ENCODE peak calls at places on chromosome 9, in ten cellular contexts. E is right lobe of liver, B is adipocyte, J is ovary, U is body of pancreas, K is hepatocyte, W is MM.1S, T is HAP-1, Y is H9, M is heart right ventricle. R is an unnamed sample.

GRCh38 chr9:19154135-19154612 is 26.9 kb upstream of the PLIN2 start:
- DNase-seq in K (peak; percentile 90), E (peak; percentile 74), W (no peak), Y (no peak), T (no peak), M (peak; percentile 31), J (peak; percentile 42), U (peak; percentile 85), B (peak; percentile 52), R (no peak)

GRCh38 chr9:69019808-69020207 is 5.9 kb upstream of the PRKACG start:
- DNase-seq in T (no peak), K (no peak), E (no peak), J (no peak), Y (no peak), U (no peak), B (no peak), M (no peak), W (peak; percentile 10), R (no peak)

GRCh38 chr9:105835721-105836120 is 141.4 kb downstream of the TMEM38B start:
- DNase-seq in U (no peak), T (no peak), B (no peak), W (no peak), E (no peak), M (no peak), Y (no peak), J (no peak), K (no peak), R (no peak)

GRCh38 chr9:83041771-83042170 is 21.2 kb downstream of the RASEF start:
- DNase-seq in Y (no peak), M (no peak), W (no peak), K (no peak), E (no peak), U (no peak), B (no peak), J (no peak), T (no peak), R (no peak)

GRCh38 chr9:31140316-31140715 is 1244.1 kb upstream of the ACO1 start:
- DNase-seq in W (peak; percentile 17), K (peak; percentile 19), B (peak; percentile 24), M (no peak), U (no peak), E (no peak), J (no peak), Y (no peak), T (no peak), R (no peak)

GRCh38 chr9:117744390-117744789 is 40.2 kb downstream of the TLR4 start:
- DNase-seq in J (no peak), E (no peak), W (no peak), B (no peak), K (no peak), U (no peak), T (no peak), M (no peak), Y (no peak), R (no peak)

GRCh38 chr9:123983047-123983446 is 28.5 kb upstream of the LHX2 start:
- DNase-seq in U (no peak), J (no peak), K (no peak), T (no peak), Y (no peak), M (no peak), B (no peak), E (no peak), W (no peak), R (no peak)

GRCh38 chr9:33329117-33329563 is 38.8 kb downstream of the NFX1 start:
- DNase-seq in Y (no peak), T (no peak), J (no peak), U (peak; percentile 81), W (no peak), K (peak; percentile 75), E (peak; percentile 88), B (peak; percentile 87), M (peak; percentile 60), R (peak; percentile 91)

GRCh38 chr9:133129001-133129799 is 8.2 kb upstream of the RALGDS start:
- DNase-seq in U (peak; percentile 52), B (no peak), W (no peak), J (no peak), T (no peak), Y (no peak), E (no peak), M (no peak), K (no peak), R (no peak)
- H3K4me1 ChIP-seq in U (peaks cover 66% of the 10 kb centered on the region), B (peaks cover 34% of the 10 kb centered on the region), W (no peaks in the 10 kb centered on the region), J (peaks cover 28% of the 10 kb centered on the region), T (no peaks in the 10 kb centered on the region), Y (no peaks in the 10 kb centered on the region), E (peaks cover 2% of the 10 kb centered on the region), M (peaks cover 77% of the 10 kb centered on the region), K (peaks cover 14% of the 10 kb centered on the region), R (peaks cover 14% of the 10 kb centered on the region)

GRCh38 chr9:120711354-120711753 is 2.9 kb downstream of the MEGF9 start:
- DNase-seq in Y (no peak), E (no peak), K (no peak), W (peak; percentile 51), T (no peak), B (peak; percentile 28), M (no peak), J (no peak), U (no peak), R (no peak)

GRCh38 chr9:120714088-120714845 is at the start of gene MEGF9:
- DNase-seq in B (peak; percentile 99), W (peak; percentile 98), E (peak; percentile 99), T (peak; percentile 99), J (peak; percentile 98), U (peak; percentile 99), M (peak; percentile 98), K (peak; percentile 99), Y (peak; percentile 97), R (peak; percentile 99)

GRCh38 chr9:120711841-120712538 is 2.3 kb downstream of the MEGF9 start:
- DNase-seq in K (no peak), Y (no peak), U (no peak), W (no peak), E (no peak), T (peak; percentile 15), J (no peak), M (no peak), B (no peak), R (no peak)

GRCh38 chr9:120713257-120714087 is 798 bp downstream of the MEGF9 start:
- DNase-seq in E (peak; percentile 64), B (peak; percentile 47), U (peak; percentile 16), M (no peak), W (peak; percentile 12), K (no peak), Y (peak; percentile 38), J (peak; percentile 60), T (peak; percentile 36), R (peak; percentile 39)

GRCh38 chr9:120712539-120713031 is 1.7 kb downstream of the MEGF9 start:
- DNase-seq in W (no peak), B (no peak), M (no peak), T (peak; percentile 18), Y (no peak), E (no peak), J (no peak), K (no peak), U (no peak), R (no peak)
- H3K4me1 ChIP-seq in W (peaks cover 35% of the 10 kb centered on the region), B (peaks cover 39% of the 10 kb centered on the region), M (peaks cover 42% of the 10 kb centered on the region), T (peaks cover 34% of the 10 kb centered on the region), Y (no peaks in the 10 kb centered on the region), E (no peaks in the 10 kb centered on the region), J (peaks cover 11% of the 10 kb centered on the region), K (peaks cover 3% of the 10 kb centered on the region), U (peaks cover 45% of the 10 kb centered on the region), R (peaks cover 4% of the 10 kb centered on the region)

GRCh38 chr9:106874031-106874430 is 11.1 kb downstream of the ZNF462 start:
- DNase-seq in Y (no peak), E (no peak), T (no peak), B (no peak), U (no peak), M (no peak), J (no peak), W (no peak), K (no peak), R (no peak)

GRCh38 chr9:106875548-106875947 is 12.6 kb downstream of the ZNF462 start:
- DNase-seq in Y (no peak), T (no peak), W (no peak), M (peak; percentile 34), K (no peak), B (no peak), E (no peak), J (no peak), U (no peak), R (no peak)

GRCh38 chr9:106872641-106873040 is 9.7 kb downstream of the ZNF462 start:
- DNase-seq in E (no peak), U (no peak), W (no peak), J (no peak), M (no peak), K (no peak), Y (no peak), B (no peak), T (no peak), R (no peak)

GRCh38 chr9:106877345-106877744 is 14.4 kb downstream of the ZNF462 start:
- DNase-seq in T (no peak), B (no peak), K (no peak), E (no peak), J (no peak), W (no peak), Y (no peak), M (no peak), U (no peak), R (no peak)

DNA sequence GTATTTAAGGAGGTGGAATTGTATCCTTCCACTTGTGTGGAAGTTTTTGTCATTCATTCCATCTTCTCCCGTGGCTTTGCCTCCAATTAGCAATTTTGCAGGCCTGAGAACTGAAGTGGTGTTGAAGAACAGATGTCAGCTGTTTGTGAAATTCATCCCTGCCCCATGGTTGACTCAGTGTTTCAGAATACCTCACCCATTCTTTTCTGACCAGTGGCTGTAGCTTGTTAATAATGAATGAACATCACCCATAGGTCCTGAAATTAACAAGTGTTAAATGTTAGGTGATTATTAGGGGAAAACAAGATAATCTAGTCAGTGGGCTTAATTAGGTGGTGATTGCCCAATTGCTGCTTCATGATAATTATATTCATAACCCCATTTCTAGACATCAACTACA is 11.7 kb downstream of the ZNF462 start:
- DNase-seq in K (no peak), M (no peak), W (no peak), B (no peak), E (no peak), J (no peak), Y (no peak), U (no peak), T (no peak), R (no peak)
- H3K4me1 ChIP-seq in K (peaks cover 17% of the 10 kb centered on the region), M (peaks cover 93% of the 10 kb centered on the region), W (no peaks in the 10 kb centered on the region), B (peaks cover 50% of the 10 kb centered on the region), E (no peaks in the 10 kb centered on the region), J (peaks cover 37% of the 10 kb centered on the region), Y (peaks cover 44% of the 10 kb centered on the region), U (peaks cover 16% of the 10 kb centered on the region), T (peaks cover 27% of the 10 kb centered on the region), R (no peaks in the 10 kb centered on the region)

DNA sequence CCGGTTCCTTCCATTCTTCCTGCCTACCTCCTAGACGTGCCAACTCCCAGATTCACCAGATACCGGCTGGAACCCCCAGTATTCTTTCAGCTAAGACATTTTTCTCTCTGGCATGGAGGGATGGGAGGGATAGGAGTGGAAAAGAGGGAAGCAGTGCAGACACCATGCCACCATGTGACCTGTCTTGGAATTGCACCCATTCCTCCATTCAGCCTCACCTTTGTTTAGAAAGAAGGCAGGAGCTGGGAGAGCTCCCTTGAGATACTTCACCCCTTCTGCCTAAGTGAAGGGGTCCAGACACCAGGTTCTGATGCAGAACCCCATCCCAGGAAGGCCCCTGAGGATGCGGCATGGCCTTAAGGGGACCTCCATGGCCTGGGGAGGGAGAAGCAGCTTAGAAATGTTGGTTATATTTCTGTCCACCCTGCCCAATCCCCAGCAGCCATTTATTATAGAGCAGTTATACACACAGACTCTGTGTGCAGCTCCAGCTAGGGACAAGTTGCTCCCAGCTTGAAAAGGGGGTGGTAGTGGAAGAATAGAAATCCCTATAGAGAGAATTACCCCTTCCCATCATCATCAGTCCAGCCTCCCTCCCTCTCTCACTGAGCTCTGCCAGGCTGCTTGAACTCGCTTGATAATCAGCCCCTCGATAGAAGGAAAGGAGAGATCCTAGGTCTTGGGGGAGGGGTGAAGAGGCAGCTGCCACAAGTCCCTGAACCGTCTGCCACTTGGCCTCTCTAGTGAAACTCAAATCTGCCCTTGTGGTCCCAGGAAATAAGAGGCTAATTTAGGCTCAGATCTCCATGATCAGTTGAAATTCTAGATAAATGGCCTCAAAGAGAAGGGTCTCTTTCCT is 5.1 kb downstream of the DNAJB5 start:
- DNase-seq in E (peak; percentile 29), B (peak; percentile 56), J (no peak), K (peak; percentile 66), W (no peak), Y (peak; percentile 67), M (no peak), T (peak; percentile 68), U (no peak), R (peak; percentile 48)
- H3K4me1 ChIP-seq in E (no peaks in the 10 kb centered on the region), B (peaks cover 81% of the 10 kb centered on the region), J (peaks cover 16% of the 10 kb centered on the region), K (peaks cover 33% of the 10 kb centered on the region), W (no peaks in the 10 kb centered on the region), Y (peaks cover 8% of the 10 kb centered on the region), M (peaks cover 84% of the 10 kb centered on the region), T (peaks cover 3% of the 10 kb centered on the region), U (peaks cover 29% of the 10 kb centered on the region), R (no peaks in the 10 kb centered on the region)

R was measured in colonic mucosa.